ENCODE peak calls at places on chromosome 6, in five cellular contexts. T, G, J, D and I are unnamed samples.

GRCh38 chr6:69105288-69105687 is 470.2 kb downstream of the ADGRB3 start:
- DNase-seq in T (no peak), G (no peak), J (peak), D (no peak), I (no peak)

GRCh38 chr6:7543761-7544424 is 2.4 kb downstream of the DSP start:
- DNase-seq in T (no peak), G (no peak), J (peak), D (no peak), I (no peak)

GRCh38 chr6:15066433-15067337 is 179.2 kb upstream of the JARID2 start:
- DNase-seq in T (peak), G (no peak), J (peak), D (peak), I (peak)

GRCh38 chr6:18334251-18334650 is 52.9 kb upstream of the RNF144B start:
- DNase-seq in T (no peak), G (no peak), J (no peak), D (no peak), I (no peak)

GRCh38 chr6:134466751-134467525 is 149.0 kb upstream of the SGK1 start:
- DNase-seq in T (no peak), G (no peak), J (no peak), D (no peak), I (peak)

GRCh38 chr6:41877051-41877680 is 18.0 kb downstream of the USP49 start:
- DNase-seq in T (no peak), G (no peak), J (no peak), D (no peak), I (no peak)

GRCh38 chr6:45589367-45589766 is 211.6 kb upstream of the SUPT3H start:
- DNase-seq in T (no peak), G (no peak), J (no peak), D (no peak), I (no peak)

GRCh38 chr6:42313038-42313437 is 95.4 kb upstream of the MRPS10 start:
- DNase-seq in T (no peak), G (no peak), J (peak), D (peak), I (peak)

GRCh38 chr6:167394330-167394729 is 69.4 kb downstream of the TTLL2 start:
- DNase-seq in T (no peak), G (no peak), J (no peak), D (no peak), I (no peak)

GRCh38 chr6:26064619-26065257 is 22.5 kb upstream of the HFE start:
- DNase-seq in T (no peak), G (peak), J (peak), D (peak), I (peak)

GRCh38 chr6:134850906-134851305 is 99.0 kb downstream of the ALDH8A1 start:
- DNase-seq in T (no peak), G (no peak), J (no peak), D (no peak), I (peak)

GRCh38 chr6:7114744-7115451 is 7.1 kb downstream of the RREB1 start:
- DNase-seq in T (no peak), G (no peak), J (no peak), D (no peak), I (no peak)

GRCh38 chr6:108707328-108707976 is 140.8 kb upstream of the ARMC2 start:
- DNase-seq in T (peak), G (peak), J (no peak), D (no peak), I (no peak)

GRCh38 chr6:138520463-138520862 is 21.2 kb upstream of the NHSL1 start:
- DNase-seq in T (no peak), G (no peak), J (peak), D (no peak), I (peak)
- TF ChIP-seq CTCF in T (no peak), G (no peak), J (peak), D (peak), I (peak)

GRCh38 chr6:35486005-35486925 is 10.6 kb downstream of the TEAD3 start:
- DNase-seq in T (peak), G (peak), J (no peak), D (no peak), I (peak)
- TF ChIP-seq CTCF in T (no peak), G (no peak), J (no peak), D (no peak), I (no peak)

GRCh38 chr6:156102129-156102528 is 646.5 kb upstream of the NOX3 start:
- DNase-seq in T (peak), G (no peak), J (no peak), D (no peak), I (peak)
- TF ChIP-seq CTCF in T (no peak), G (no peak), J (peak), D (peak), I (no peak)

DNA sequence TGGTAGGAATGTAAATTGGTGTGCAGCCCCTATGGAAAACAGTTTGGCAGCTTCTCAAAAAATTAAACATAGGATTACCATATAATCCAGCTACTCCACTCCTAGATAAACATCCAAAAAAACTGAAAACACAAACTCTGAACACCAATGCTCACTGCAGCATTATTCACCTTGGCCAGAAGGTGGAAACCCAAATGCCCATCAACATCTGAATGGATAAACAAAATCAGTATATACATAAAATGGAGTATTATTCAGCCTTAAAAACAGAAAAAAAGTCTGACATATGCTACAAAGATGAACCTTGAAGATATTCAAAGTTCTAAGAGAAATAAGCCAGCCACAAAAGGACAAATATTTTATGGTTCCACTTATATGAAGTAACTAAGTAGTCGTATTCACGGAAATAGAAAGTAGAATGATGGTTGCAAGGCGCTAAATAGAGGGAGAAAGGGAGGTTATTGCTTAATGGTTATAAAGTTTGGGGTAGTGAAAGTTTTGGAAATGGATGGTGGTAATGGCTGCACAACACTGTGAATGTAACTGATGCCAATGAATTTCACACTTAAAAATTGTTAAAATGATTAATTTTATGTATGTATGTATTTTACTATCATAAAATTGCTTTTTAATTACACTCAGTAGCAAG is 4.0 kb downstream of the PHF10 start:
- DNase-seq in T (no peak), G (no peak), J (no peak), D (no peak), I (no peak)
- TF ChIP-seq CTCF in T (no peak), G (no peak), J (no peak), D (peak), I (no peak)

GRCh38 chr6:3296113-3296512 is 37.4 kb downstream of the PSMG4 start:
- DNase-seq in T (no peak), G (no peak), J (no peak), D (no peak), I (no peak)

GRCh38 chr6:3294396-3294795 is 35.6 kb downstream of the PSMG4 start:
- DNase-seq in T (no peak), G (no peak), J (no peak), D (no peak), I (no peak)

GRCh38 chr6:3293271-3294155 is 34.8 kb downstream of the PSMG4 start:
- DNase-seq in T (no peak), G (no peak), J (no peak), D (no peak), I (no peak)

GRCh38 chr6:3296537-3297453 is 38.0 kb downstream of the PSMG4 start:
- DNase-seq in T (no peak), G (no peak), J (no peak), D (no peak), I (no peak)

GRCh38 chr6:3294921-3295871 is 36.4 kb downstream of the PSMG4 start:
- DNase-seq in T (peak), G (no peak), J (no peak), D (no peak), I (no peak)
- TF ChIP-seq CTCF in T (no peak), G (no peak), J (no peak), D (no peak), I (no peak)

DNA sequence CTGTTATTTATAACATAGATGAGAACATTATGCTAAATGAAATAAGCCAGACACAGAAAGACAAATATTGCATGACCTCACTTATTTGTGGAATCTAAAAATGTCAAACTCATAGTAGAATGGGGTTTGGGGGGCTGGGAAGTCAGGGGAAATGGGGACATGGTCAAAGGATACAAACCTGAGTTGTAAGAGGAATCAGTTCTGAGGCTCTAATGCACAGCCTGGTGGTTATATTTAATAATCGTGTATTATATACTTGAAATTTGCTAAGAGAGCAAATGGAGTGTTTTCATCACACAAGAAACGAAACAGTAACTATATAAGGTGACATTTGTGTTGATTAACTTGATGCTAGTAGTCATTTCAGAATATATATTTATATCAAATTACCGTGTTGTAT is 40.8 kb upstream of the GFOD1 start:
- DNase-seq in T (no peak), G (no peak), J (no peak), D (no peak), I (peak)
- TF ChIP-seq CTCF in T (no peak), G (peak), J (no peak), D (no peak), I (no peak)

GRCh38 chr6:90175627-90176538 is 120.8 kb downstream of the BACH2 start:
- DNase-seq in T (no peak), G (peak), J (no peak), D (no peak), I (no peak)

GRCh38 chr6:90177544-90178293 is 118.9 kb downstream of the BACH2 start:
- DNase-seq in T (no peak), G (no peak), J (no peak), D (no peak), I (no peak)

GRCh38 chr6:90178294-90178678 is 118.4 kb downstream of the BACH2 start:
- DNase-seq in T (no peak), G (no peak), J (no peak), D (peak), I (no peak)

GRCh38 chr6:90180526-90180925 is 116.1 kb downstream of the BACH2 start:
- DNase-seq in T (no peak), G (no peak), J (no peak), D (no peak), I (no peak)

GRCh38 chr6:90179190-90180169 is 117.2 kb downstream of the BACH2 start:
- DNase-seq in T (peak), G (no peak), J (no peak), D (no peak), I (peak)
- TF ChIP-seq CTCF in T (no peak), G (peak), J (no peak), D (peak), I (peak)

GRCh38 chr6:156359912-156360311 is 417.3 kb upstream of the ARID1B start:
- DNase-seq in T (no peak), G (no peak), J (no peak), D (no peak), I (no peak)
- TF ChIP-seq CTCF in T (no peak), G (no peak), J (no peak), D (peak), I (peak)

GRCh38 chr6:123462141-123462540 is 174.6 kb downstream of the TRDN start:
- DNase-seq in T (no peak), G (no peak), J (no peak), D (no peak), I (no peak)
- TF ChIP-seq CTCF in T (no peak), G (no peak), J (no peak), D (no peak), I (no peak)